ENCODE peak calls at places on chromosomes 6 and 20, in seven cellular contexts. O is NCI-H1092 treated with DMSO at 0.1 percent for 48 hours, J is SHP77 treated with DMSO at 0.1 percent for 48 hours, P is T-helper 2 cell, M is vagina, T is left cardiac atrium, U is astrocyte of the spinal cord. G is an unnamed sample.

GRCh38 chr6:20718705-20719653 is 184.7 kb downstream of the CDKAL1 start:
- DNase-seq in O (no peak), J (no peak), P (no peak), M (no peak), T (no peak), U (no peak), G (no peak)

GRCh38 chr20:11520596-11520995 is 397.1 kb upstream of the BTBD3 start:
- DNase-seq in O (no peak), J (no peak), P (no peak), M (no peak), T (no peak), U (peak; percentile 39), G (no peak)

GRCh38 chr20:51034988-51035656 is 12.2 kb upstream of the KCNG1 start:
- DNase-seq in O (no peak), J (no peak), P (no peak), M (no peak), T (no peak), U (no peak), G (no peak)

GRCh38 chr6:39887692-39888450 is 46.4 kb downstream of the MOCS1 start:
- DNase-seq in O (no peak), J (no peak), P (no peak), M (no peak), T (peak; percentile 91), U (peak; percentile 94), G (peak; percentile 93)

GRCh38 chr6:92577077-92577719 is 842.2 kb downstream of the EPHA7 start:
- DNase-seq in O (no peak), J (no peak), P (no peak), M (no peak), T (no peak), U (peak; percentile 71), G (peak; percentile 23)

GRCh38 chr6:108653864-108654402 is 93.2 kb downstream of the FOXO3 start:
- DNase-seq in O (no peak), J (no peak), P (no peak), M (no peak), T (peak; percentile 66), U (peak; percentile 39), G (no peak)

GRCh38 chr6:5997420-5998093 is 9.2 kb downstream of the NRN1 start:
- DNase-seq in O (no peak), J (no peak), P (no peak), M (no peak), T (peak; percentile 39), U (peak; percentile 19), G (peak; percentile 68)

GRCh38 chr6:148723484-148723883 is 23.3 kb upstream of the UST start:
- DNase-seq in O (no peak), J (no peak), P (no peak), M (no peak), T (no peak), U (peak; percentile 87), G (peak; percentile 66)

GRCh38 chr6:105363100-105363754 is 39.7 kb downstream of the PREP start:
- DNase-seq in O (peak; percentile 17), J (no peak), P (no peak), M (no peak), T (no peak), U (peak; percentile 52), G (no peak)

GRCh38 chr6:16494781-16495180 is 256.4 kb downstream of the GMPR start:
- DNase-seq in O (no peak), J (no peak), P (no peak), M (no peak), T (no peak), U (peak; percentile 21), G (peak; percentile 26)

GRCh38 chr6:20024316-20024673 is 187.1 kb downstream of the ID4 start:
- DNase-seq in O (no peak), J (no peak), P (no peak), M (peak; percentile 29), T (no peak), U (no peak), G (no peak)

GRCh38 chr6:24255676-24256075 is 102.2 kb downstream of the DCDC2 start:
- DNase-seq in O (no peak), J (no peak), P (no peak), M (no peak), T (no peak), U (no peak), G (no peak)

G was measured in Daoy.